ENCODE peak calls at places on chromosomes 13 and 19, in four cellular contexts. One of them, this sample, is unnamed.

GRCh38 chr19:49565261-49565660 is 15.1 kb downstream of the NOSIP start:
- DNase-seq in HepG2: no peak
- DNase-seq in K562: no peak
- DNase-seq in GM12878: no peak
- DNase-seq in this sample: no peak

GRCh38 chr13:112907286-112907685 is 61.7 kb upstream of the MCF2L start:
- DNase-seq in GM12878: no peak
- DNase-seq in HepG2: no peak
- DNase-seq in K562: no peak
- DNase-seq in this sample: no peak

GRCh38 chr13:73077867-73078266 is 19.1 kb downstream of the KLF5 start:
- DNase-seq in GM12878: no peak
- DNase-seq in K562: no peak
- DNase-seq in HepG2: no peak
- DNase-seq in this sample: no peak

GRCh38 chr19:12668346-12668745 is 1.7 kb downstream of the WDR83 start:
- DNase-seq in GM12878: no peak
- DNase-seq in HepG2: no peak
- DNase-seq in K562: no peak
- DNase-seq in this sample: no peak

GRCh38 chr19:3534375-3535234 is 4.4 kb upstream of the TEKTIP1 start:
- DNase-seq in K562: no peak
- DNase-seq in GM12878: no peak
- DNase-seq in HepG2: no peak
- DNase-seq in this sample: no peak

GRCh38 chr13:98482476-98483444 is 94.1 kb downstream of the STK24 start:
- DNase-seq in K562: no peak
- DNase-seq in GM12878: no peak
- DNase-seq in HepG2: no peak
- DNase-seq in this sample: no peak

GRCh38 chr13:73536865-73537264 is 478.1 kb downstream of the KLF5 start:
- DNase-seq in K562: no peak
- DNase-seq in GM12878: no peak
- DNase-seq in HepG2: no peak
- DNase-seq in this sample: no peak

GRCh38 chr13:112842343-112842856 is 126.6 kb upstream of the MCF2L start:
- DNase-seq in GM12878: no peak
- DNase-seq in K562: no peak
- DNase-seq in HepG2: no peak
- DNase-seq in this sample: no peak

GRCh38 chr19:21084343-21084742 is 2.3 kb downstream of the ZNF714 start:
- DNase-seq in K562: no peak
- DNase-seq in HepG2: no peak
- DNase-seq in GM12878: peak
- DNase-seq in this sample: no peak

GRCh38 chr19:18194554-18195238 is 1.7 kb downstream of the MPV17L2 start:
- DNase-seq in HepG2: no peak
- DNase-seq in GM12878: no peak
- DNase-seq in K562: peak
- DNase-seq in this sample: peak

GRCh38 chr13:35530147-35530546 is 53.7 kb upstream of the MAB21L1 start:
- DNase-seq in K562: no peak
- DNase-seq in HepG2: no peak
- DNase-seq in GM12878: no peak
- DNase-seq in this sample: peak

GRCh38 chr13:107450931-107451330 is 764.4 kb downstream of the LIG4 start:
- DNase-seq in HepG2: no peak
- DNase-seq in GM12878: no peak
- DNase-seq in K562: no peak
- DNase-seq in this sample: no peak

GRCh38 chr13:97258801-97259200 is 36.7 kb downstream of the MBNL2 start:
- DNase-seq in HepG2: no peak
- DNase-seq in GM12878: no peak
- DNase-seq in K562: no peak
- DNase-seq in this sample: no peak

GRCh38 chr13:23654111-23655110 is 84.2 kb downstream of the TNFRSF19 start:
- DNase-seq in GM12878: no peak
- DNase-seq in K562: no peak
- DNase-seq in HepG2: peak
- DNase-seq in this sample: no peak

GRCh38 chr13:30049692-30050091 is 199.3 kb upstream of the UBL3 start:
- DNase-seq in GM12878: no peak
- DNase-seq in HepG2: no peak
- DNase-seq in K562: no peak
- DNase-seq in this sample: no peak

GRCh38 chr19:49502866-49503581 is 6.8 kb downstream of the RPS11 start:
- DNase-seq in K562: peak
- DNase-seq in HepG2: peak
- DNase-seq in GM12878: no peak
- DNase-seq in this sample: peak

GRCh38 chr13:65889368-65889767 is 1340.8 kb downstream of the PCDH9 start:
- DNase-seq in HepG2: no peak
- DNase-seq in GM12878: no peak
- DNase-seq in K562: no peak
- DNase-seq in this sample: no peak

GRCh38 chr19:13849991-13850909 is 26.7 kb upstream of the NANOS3 start:
- DNase-seq in K562: peak
- DNase-seq in GM12878: no peak
- DNase-seq in HepG2: peak
- DNase-seq in this sample: peak

GRCh38 chr13:112143753-112144615 is 77.0 kb downstream of the SOX1 start:
- DNase-seq in HepG2: no peak
- DNase-seq in GM12878: no peak
- DNase-seq in K562: no peak
- DNase-seq in this sample: no peak

GRCh38 chr19:49340069-49340864 is 5.1 kb downstream of the CD37 start:
- DNase-seq in K562: peak
- DNase-seq in HepG2: peak
- DNase-seq in GM12878: peak
- DNase-seq in this sample: no peak

GRCh38 chr13:42119875-42120274 is 71.4 kb downstream of the DGKH start:
- DNase-seq in GM12878: peak
- DNase-seq in K562: no peak
- DNase-seq in HepG2: no peak
- DNase-seq in this sample: no peak

GRCh38 chr13:30829145-30829544 is 76.9 kb upstream of the MEDAG start:
- DNase-seq in HepG2: peak
- DNase-seq in GM12878: no peak
- DNase-seq in K562: no peak
- DNase-seq in this sample: no peak

GRCh38 chr19:1350861-1351260 is 32.8 kb upstream of the NDUFS7 start:
- DNase-seq in HepG2: no peak
- DNase-seq in GM12878: no peak
- DNase-seq in K562: no peak
- DNase-seq in this sample: peak

GRCh38 chr19:29662604-29663404 is 2.5 kb upstream of the PLEKHF1 start:
- DNase-seq in K562: peak
- DNase-seq in HepG2: no peak
- DNase-seq in GM12878: no peak
- DNase-seq in this sample: no peak

GRCh38 chr19:31276831-31277230 is 72.4 kb downstream of the TSHZ3 start:
- DNase-seq in K562: no peak
- DNase-seq in GM12878: no peak
- DNase-seq in HepG2: no peak
- DNase-seq in this sample: no peak

DNA sequence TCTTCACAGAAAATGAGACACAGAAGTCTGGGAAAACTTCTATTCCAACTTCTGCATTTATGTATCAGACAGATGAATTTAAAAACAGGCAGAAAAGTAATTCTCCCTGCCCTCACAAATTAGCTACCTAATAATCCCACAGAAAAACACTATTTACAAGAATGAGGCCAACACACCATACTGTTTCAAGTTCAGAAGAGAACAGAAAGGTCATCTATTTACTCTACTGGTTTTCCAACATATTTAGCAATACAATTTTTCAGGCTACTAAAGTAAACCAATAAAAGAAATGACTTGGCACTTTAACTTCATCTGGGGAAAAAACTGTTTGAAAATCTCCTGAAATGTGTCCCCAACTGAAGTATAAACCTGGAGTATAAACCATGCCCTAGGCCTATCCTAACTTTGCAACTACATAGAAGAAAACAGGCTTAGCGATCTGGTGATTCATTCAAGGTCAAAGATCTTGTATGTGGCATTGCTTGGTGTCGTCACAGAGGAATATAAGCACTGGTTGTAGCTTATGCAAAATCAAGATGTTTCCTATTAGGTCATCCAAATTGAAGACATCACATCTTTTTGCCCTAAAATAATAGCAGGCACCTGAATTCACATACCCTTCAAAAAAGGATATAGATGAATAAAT is 20.1 kb upstream of the EBPL start:
- DNase-seq in K562: no peak
- DNase-seq in GM12878: no peak
- DNase-seq in HepG2: peak
- DNase-seq in this sample: no peak
- TF ChIP-seq GABPA in K562: no peak
- TF ChIP-seq GABPA in GM12878: no peak
- TF ChIP-seq GABPA in HepG2: no peak
- TF ChIP-seq GABPA in this sample: no peak

GRCh38 chr19:36750066-36750691 is 22.4 kb downstream of the ZNF850 start:
- DNase-seq in GM12878: no peak
- DNase-seq in HepG2: no peak
- DNase-seq in K562: no peak
- DNase-seq in this sample: no peak

GRCh38 chr19:36747750-36748149 is 24.9 kb downstream of the ZNF850 start:
- DNase-seq in K562: no peak
- DNase-seq in HepG2: no peak
- DNase-seq in GM12878: no peak
- DNase-seq in this sample: no peak

GRCh38 chr19:36748431-36749275 is 24.0 kb downstream of the ZNF850 start:
- DNase-seq in HepG2: no peak
- DNase-seq in K562: no peak
- DNase-seq in GM12878: no peak
- DNase-seq in this sample: no peak

DNA sequence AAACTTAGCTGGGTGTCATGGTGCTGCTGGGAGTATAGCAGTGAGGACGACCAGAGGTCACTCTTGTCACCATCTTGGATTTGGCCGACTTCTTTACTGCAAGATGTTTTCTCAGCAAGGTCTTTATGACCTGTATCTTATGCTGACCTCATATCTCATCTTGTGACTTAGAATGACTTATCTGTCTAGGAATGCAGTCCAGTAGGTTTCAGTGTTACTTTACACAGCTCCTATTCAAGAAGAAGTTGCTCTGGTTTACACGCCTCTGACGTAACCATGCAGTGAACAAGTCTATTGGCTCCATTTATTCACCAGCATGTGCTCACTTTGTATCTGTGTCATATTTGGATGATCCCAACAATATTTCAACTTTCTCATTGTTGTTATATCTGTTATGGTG is 26.7 kb downstream of the ZNF850 start:
- DNase-seq in HepG2: no peak
- DNase-seq in K562: no peak
- DNase-seq in GM12878: no peak
- DNase-seq in this sample: no peak
- TF ChIP-seq ZBTB33 in HepG2: no peak
- TF ChIP-seq ZBTB33 in K562: no peak
- TF ChIP-seq ZBTB33 in GM12878: no peak
- TF ChIP-seq ZBTB33 in this sample: no peak

GRCh38 chr19:43316591-43317319 is 36.7 kb upstream of the CD177 start:
- DNase-seq in K562: peak
- DNase-seq in GM12878: no peak
- DNase-seq in HepG2: peak
- DNase-seq in this sample: peak
- TF ChIP-seq GABPA in K562: no peak
- TF ChIP-seq GABPA in GM12878: no peak
- TF ChIP-seq GABPA in HepG2: no peak
- TF ChIP-seq GABPA in this sample: no peak

GRCh38 chr19:33368074-33368864 is 5.2 kb upstream of the CEBPG start:
- DNase-seq in GM12878: no peak
- DNase-seq in HepG2: no peak
- DNase-seq in K562: no peak
- DNase-seq in this sample: no peak
- TF ChIP-seq ZBTB33 in GM12878: no peak
- TF ChIP-seq ZBTB33 in HepG2: no peak
- TF ChIP-seq ZBTB33 in K562: no peak
- TF ChIP-seq ZBTB33 in this sample: no peak

DNA sequence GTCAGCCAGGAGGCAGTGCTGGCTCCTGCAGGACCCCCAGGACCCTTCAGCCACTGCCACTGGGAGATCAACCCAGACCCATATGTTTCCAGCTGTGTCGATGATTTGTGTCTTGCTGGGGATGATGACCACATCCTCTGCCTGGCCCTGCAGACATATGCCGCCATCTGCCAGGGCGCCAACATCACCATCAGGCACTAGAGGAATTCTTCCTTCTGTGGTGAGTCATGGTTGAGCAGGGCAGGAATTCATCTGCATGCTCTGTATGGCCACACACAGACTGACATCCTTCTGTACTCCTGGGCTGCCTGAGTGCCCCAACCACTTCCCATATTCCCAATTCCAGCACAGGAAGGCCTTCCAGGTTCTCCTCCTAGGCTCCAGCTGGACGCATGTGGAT is 27.1 kb upstream of the FXYD3 start:
- DNase-seq in GM12878: no peak
- DNase-seq in K562: no peak
- DNase-seq in HepG2: no peak
- DNase-seq in this sample: no peak
- TF ChIP-seq GABPA in GM12878: no peak
- TF ChIP-seq GABPA in K562: no peak
- TF ChIP-seq GABPA in HepG2: no peak
- TF ChIP-seq GABPA in this sample: no peak

GRCh38 chr19:46815833-46816627 is 27.6 kb upstream of the SLC1A5 start:
- DNase-seq in GM12878: no peak
- DNase-seq in K562: no peak
- DNase-seq in HepG2: peak
- DNase-seq in this sample: no peak
- TF ChIP-seq ZBTB33 in GM12878: no peak
- TF ChIP-seq ZBTB33 in K562: no peak
- TF ChIP-seq ZBTB33 in HepG2: no peak
- TF ChIP-seq ZBTB33 in this sample: no peak